ENCODE peak calls at places on chromosome 15, in seven cellular contexts. P is psoas muscle; K is mammary epithelial cell; S is CD4-positive, alpha-beta memory T cell; T is keratinocyte; W is adrenal gland; L is BJ. B is an unnamed sample.

GRCh38 chr15:80389370-80389769 is 14.8 kb upstream of the ARNT2 start:
- DNase-seq in P (no peak), S (no peak), K (no peak), W (no peak), L (no peak), T (no peak), B (no peak)

GRCh38 chr15:36590838-36591237 is 11.4 kb downstream of the CDIN1 start:
- DNase-seq in K (peak), W (no peak), P (no peak), L (no peak), S (no peak), T (peak), B (no peak)

GRCh38 chr15:37101634-37102314 is 1.4 kb upstream of the MEIS2 start:
- DNase-seq in S (no peak), P (peak), K (peak), W (peak), T (no peak), L (no peak), B (peak)

GRCh38 chr15:82540984-82541431 is 751 bp upstream of the RPS17 start:
- DNase-seq in L (no peak), S (no peak), P (peak), T (no peak), W (no peak), K (peak), B (peak)

GRCh38 chr15:90231028-90232017 is 2.4 kb downstream of the CIB1 start:
- DNase-seq in W (peak), S (peak), T (no peak), P (no peak), K (no peak), L (no peak), B (peak)

GRCh38 chr15:31560643-31561042 is 234.0 kb downstream of the KLF13 start:
- DNase-seq in K (no peak), P (no peak), W (no peak), T (no peak), L (no peak), S (no peak), B (no peak)

GRCh38 chr15:64014995-64015394 is 31.3 kb downstream of the DAPK2 start:
- DNase-seq in P (peak), L (no peak), K (no peak), W (peak), S (no peak), T (no peak), B (peak)

GRCh38 chr15:91561371-91562100 is 292.0 kb upstream of the SLCO3A1 start:
- DNase-seq in T (peak), P (peak), W (no peak), K (peak), L (peak), S (no peak), B (peak)

GRCh38 chr15:70088427-70088826 is 9.3 kb downstream of the TLE3 start:
- DNase-seq in W (no peak), S (no peak), K (no peak), T (no peak), L (no peak), P (no peak), B (no peak)

GRCh38 chr15:69031013-69032001 is 16.8 kb downstream of the NOX5 start:
- DNase-seq in P (peak), T (no peak), K (no peak), L (no peak), S (peak), W (peak), B (peak)

GRCh38 chr15:51576911-51577500 is 45.6 kb downstream of the DMXL2 start:
- DNase-seq in S (no peak), W (no peak), L (peak), K (peak), T (no peak), P (no peak), B (no peak)

GRCh38 chr15:31598620-31599019 is 272.0 kb downstream of the KLF13 start:
- DNase-seq in S (no peak), T (no peak), P (no peak), L (no peak), K (no peak), W (no peak), B (no peak)

GRCh38 chr15:58766290-58766689 is 4.8 kb upstream of the MINDY2 start:
- DNase-seq in L (no peak), P (no peak), T (no peak), K (no peak), W (no peak), S (no peak), B (no peak)

GRCh38 chr15:58771621-58772235 is 626 bp downstream of the MINDY2 start:
- DNase-seq in S (peak), W (peak), L (no peak), T (no peak), P (peak), K (peak), B (peak)

GRCh38 chr15:58770857-58771620 is at the start of gene MINDY2:
- DNase-seq in K (peak), L (peak), W (peak), T (peak), S (peak), P (peak), B (peak)

GRCh38 chr15:58773024-58773423 is 1.9 kb downstream of the MINDY2 start:
- DNase-seq in W (no peak), P (no peak), K (no peak), L (no peak), S (no peak), T (no peak), B (no peak)

DNA sequence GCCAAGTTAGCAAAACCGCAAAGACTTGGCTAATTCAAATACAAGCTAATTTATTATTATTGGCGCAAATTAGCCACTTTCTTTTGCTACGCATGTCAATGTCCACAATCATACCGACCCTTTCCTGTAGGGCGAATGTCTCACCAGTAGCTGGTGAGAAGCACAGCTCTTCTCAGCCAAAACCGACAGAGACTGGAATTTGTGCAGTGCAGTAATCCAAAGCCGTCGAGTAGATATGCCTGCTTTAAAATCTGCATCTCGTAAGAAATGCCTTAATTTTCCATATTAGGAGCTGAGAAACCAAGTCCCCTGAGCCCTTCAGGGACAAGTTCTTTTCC is 614 bp upstream of the MINDY2 start:
- DNase-seq in W (peak), L (no peak), S (peak), P (no peak), T (no peak), K (no peak), B (no peak)
- H3K4me3 ChIP-seq in W (peak), L (peak), S (peak), P (peak), T (peak), K (peak), B (no peak)

DNA sequence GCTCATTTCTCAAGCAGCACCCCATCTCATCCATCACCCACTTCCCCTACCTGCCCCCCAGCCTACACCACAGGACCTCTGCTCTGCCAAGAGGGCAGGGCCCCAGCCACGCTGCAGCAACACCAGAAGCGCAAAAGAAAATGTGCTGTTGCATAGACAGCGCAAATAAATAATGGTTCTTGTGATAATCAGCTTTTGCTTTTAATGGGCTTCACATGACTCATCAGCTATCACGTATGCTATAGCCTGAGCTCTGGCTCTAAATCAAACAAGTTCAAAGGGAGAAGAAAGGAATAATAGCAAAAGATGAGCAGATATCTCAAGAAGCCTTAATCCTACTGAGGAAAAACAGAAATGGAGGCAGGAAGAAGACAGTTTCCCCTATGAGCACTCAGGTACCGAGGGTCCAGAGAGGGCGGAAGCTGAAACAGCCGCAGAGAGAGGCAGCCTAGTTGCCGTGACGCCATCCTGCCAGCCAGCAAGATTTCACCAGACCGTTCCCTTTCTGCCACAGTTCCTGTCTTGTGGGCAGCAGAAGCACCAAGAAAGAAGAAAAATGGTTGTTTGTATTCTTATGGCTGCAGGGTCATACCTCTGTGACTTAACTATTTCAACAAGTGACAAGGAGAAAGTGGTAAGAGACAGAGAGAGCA is 22.1 kb downstream of the RAB27A start:
- DNase-seq in T (no peak), K (no peak), P (peak), S (peak), L (no peak), W (peak), B (no peak)
- H3K4me3 ChIP-seq in T (no peak), K (no peak), P (no peak), S (no peak), L (no peak), W (peak), B (no peak)

GRCh38 chr15:57872281-57873010 is 165.9 kb downstream of the POLR2M start:
- DNase-seq in K (no peak), L (no peak), S (no peak), P (no peak), W (no peak), T (no peak), B (no peak)

GRCh38 chr15:57867970-57868791 is 161.7 kb downstream of the POLR2M start:
- DNase-seq in T (no peak), L (no peak), W (no peak), K (no peak), S (no peak), P (no peak), B (no peak)

GRCh38 chr15:57875347-57875746 is 168.8 kb downstream of the POLR2M start:
- DNase-seq in L (no peak), S (no peak), W (no peak), K (no peak), P (no peak), T (no peak), B (no peak)

GRCh38 chr15:57878573-57878972 is 172.1 kb downstream of the POLR2M start:
- DNase-seq in T (no peak), S (no peak), K (peak), W (no peak), L (no peak), P (no peak), B (no peak)

GRCh38 chr15:57873564-57874209 is 167.2 kb downstream of the POLR2M start:
- DNase-seq in L (peak), S (no peak), T (no peak), W (no peak), P (no peak), K (peak), B (no peak)
- H3K4me3 ChIP-seq in L (no peak), S (no peak), T (no peak), W (no peak), P (no peak), K (no peak), B (no peak)

GRCh38 chr15:40162552-40162951 is 1.7 kb downstream of the BUB1B start:
- DNase-seq in L (no peak), W (no peak), T (no peak), P (no peak), S (no peak), K (no peak), B (no peak)

GRCh38 chr15:40160689-40161688 is at the start of gene BUB1B:
- DNase-seq in K (peak), T (peak), S (peak), P (peak), L (peak), W (peak), B (peak)

GRCh38 chr15:40163657-40164416 is 3.0 kb downstream of the BUB1B start:
- DNase-seq in T (no peak), P (no peak), K (no peak), L (no peak), W (no peak), S (no peak), B (no peak)

GRCh38 chr15:40160021-40160420 is 848 bp upstream of the BUB1B start:
- DNase-seq in L (no peak), K (no peak), W (no peak), P (no peak), S (no peak), T (no peak), B (no peak)

GRCh38 chr15:40161693-40162401 is 978 bp downstream of the BUB1B start:
- DNase-seq in W (no peak), L (no peak), S (no peak), P (no peak), K (no peak), T (no peak), B (no peak)
- H3K4me3 ChIP-seq in W (no peak), L (peak), S (no peak), P (peak), K (peak), T (peak), B (no peak)